ENCODE peak calls at places on chromosomes 11 and 22, in five cellular contexts. A, W, N, P and T are unnamed samples.

GRCh38 chr22:50691521-50691920 is 18.9 kb downstream of the SHANK3 start:
- DNase-seq in A (no peak), W (peak; percentile 67), N (peak; percentile 18), P (peak; percentile 70), T (peak; percentile 19)

GRCh38 chr11:31761636-31762035 is 49.5 kb downstream of the PAX6 start:
- DNase-seq in A (no peak), W (no peak), N (no peak), P (no peak), T (no peak)

GRCh38 chr11:61888043-61888442 is 3.3 kb downstream of the FADS3 start:
- DNase-seq in A (no peak), W (peak; percentile 95), N (no peak), P (no peak), T (peak; percentile 89)

GRCh38 chr11:12961615-12962014 is 47.5 kb upstream of the RASSF10 start:
- DNase-seq in A (no peak), W (peak; percentile 52), N (no peak), P (no peak), T (no peak)

GRCh38 chr11:125593113-125593761 is 585 bp downstream of the STT3A start:
- DNase-seq in A (no peak), W (peak; percentile 50), N (no peak), P (peak; percentile 29), T (no peak)

GRCh38 chr22:50437511-50438304 is 37.1 kb downstream of the SBF1 start:
- DNase-seq in A (no peak), W (no peak), N (no peak), P (no peak), T (no peak)

GRCh38 chr11:130122141-130122575 is 37.4 kb upstream of the ST14 start:
- DNase-seq in A (no peak), W (no peak), N (no peak), P (peak; percentile 50), T (no peak)

GRCh38 chr11:27860811-27861210 is 160.6 kb upstream of the BDNF start:
- DNase-seq in A (no peak), W (no peak), N (no peak), P (no peak), T (no peak)

GRCh38 chr11:23723861-23724260 is 773.0 kb upstream of the LUZP2 start:
- DNase-seq in A (no peak), W (no peak), N (no peak), P (no peak), T (peak; percentile 23)

GRCh38 chr11:14907411-14908213 is 15.6 kb upstream of the CYP2R1 start:
- DNase-seq in A (no peak), W (peak; percentile 56), N (no peak), P (peak; percentile 83), T (no peak)

GRCh38 chr11:123472236-123472935 is 42.3 kb downstream of the GRAMD1B start:
- DNase-seq in A (no peak), W (no peak), N (no peak), P (no peak), T (no peak)

GRCh38 chr11:93603671-93604070 is 57.8 kb upstream of the CEP295 start:
- DNase-seq in A (no peak), W (no peak), N (no peak), P (no peak), T (no peak)